ENCODE peak calls at places on chromosomes 1 and 21, in nine cellular contexts. J is stomach, T is adrenal gland, N is tibial nerve, X is breast epithelium, A is fibroblast of lung, U is AG04450, R is neuronal stem cell, M is heart right ventricle. C is an unnamed sample.

GRCh38 chr1:2546515-2547209 is 9.5 kb upstream of the TNFRSF14 start:
- DNase-seq in J (peak), T (peak), N (peak), X (peak), A (peak), U (no peak), R (peak), M (peak), C (peak)

GRCh38 chr1:161086457-161086856 is 2.9 kb downstream of the NECTIN4 start:
- DNase-seq in J (no peak), T (no peak), N (no peak), X (no peak), A (no peak), U (no peak), R (no peak), M (no peak), C (no peak)

GRCh38 chr1:32992489-32993214 is 28.0 kb upstream of the RNF19B start:
- DNase-seq in J (peak), T (peak), N (peak), X (peak), A (peak), U (no peak), R (no peak), M (peak), C (peak)

GRCh38 chr1:193118194-193118593 is 3.6 kb upstream of the CDC73 start:
- DNase-seq in J (no peak), T (no peak), N (no peak), X (no peak), A (no peak), U (no peak), R (no peak), M (no peak), C (no peak)

GRCh38 chr1:54407201-54407956 is 1.2 kb upstream of the SSBP3 start:
- DNase-seq in J (peak), T (peak), N (peak), X (peak), A (peak), U (peak), R (peak), M (peak), C (peak)

GRCh38 chr1:36343651-36344394 is 20.4 kb upstream of the EVA1B start:
- DNase-seq in J (no peak), T (no peak), N (no peak), X (no peak), A (no peak), U (no peak), R (no peak), M (no peak), C (no peak)

GRCh38 chr1:161987303-161987702 is 36.4 kb downstream of the OLFML2B start:
- DNase-seq in J (no peak), T (no peak), N (no peak), X (no peak), A (peak), U (no peak), R (no peak), M (no peak), C (no peak)

GRCh38 chr1:3480369-3480719 is 25.9 kb downstream of the ARHGEF16 start:
- DNase-seq in J (no peak), T (no peak), N (no peak), X (no peak), A (no peak), U (no peak), R (no peak), M (no peak), C (no peak)

GRCh38 chr21:31929548-31929947 is 56.7 kb downstream of the HUNK start:
- DNase-seq in J (no peak), T (no peak), N (no peak), X (no peak), A (no peak), U (no peak), R (peak), M (no peak), C (no peak)

GRCh38 chr21:33844104-33844889 is 71.3 kb downstream of the ATP5PO start:
- DNase-seq in J (no peak), T (peak), N (no peak), X (no peak), A (peak), U (no peak), R (peak), M (peak), C (peak)

GRCh38 chr1:54332781-54333585 is 73.2 kb downstream of the SSBP3 start:
- DNase-seq in J (no peak), T (peak), N (peak), X (peak), A (no peak), U (no peak), R (no peak), M (peak), C (no peak)

GRCh38 chr1:72284084-72284397 is 1.7 kb upstream of the NEGR1 start:
- DNase-seq in J (no peak), T (no peak), N (no peak), X (no peak), A (no peak), U (no peak), R (no peak), M (no peak), C (no peak)

GRCh38 chr1:9436258-9436657 is 103.0 kb upstream of the SLC25A33 start:
- DNase-seq in J (no peak), T (no peak), N (no peak), X (no peak), A (no peak), U (no peak), R (no peak), M (no peak), C (no peak)

GRCh38 chr1:7221823-7222462 is 436.7 kb downstream of the CAMTA1 start:
- DNase-seq in J (no peak), T (no peak), N (no peak), X (no peak), A (peak), U (no peak), R (no peak), M (no peak), C (no peak)

GRCh38 chr1:65083263-65083896 is 64.6 kb upstream of the AK4 start:
- DNase-seq in J (no peak), T (no peak), N (no peak), X (no peak), A (no peak), U (no peak), R (no peak), M (no peak), C (no peak)

GRCh38 chr1:92843046-92843423 is 11.2 kb downstream of the RPL5 start:
- DNase-seq in J (no peak), T (no peak), N (no peak), X (no peak), A (no peak), U (no peak), R (no peak), M (no peak), C (no peak)

GRCh38 chr1:96520542-96520941 is 201.0 kb upstream of the PTBP2 start:
- DNase-seq in J (no peak), T (peak), N (peak), X (no peak), A (peak), U (no peak), R (peak), M (no peak), C (no peak)

GRCh38 chr1:66779475-66780078 is 21.5 kb downstream of the INSL5 start:
- DNase-seq in J (no peak), T (no peak), N (no peak), X (no peak), A (no peak), U (no peak), R (no peak), M (no peak), C (no peak)

GRCh38 chr1:206794294-206794908 is 22.1 kb upstream of the IL10 start:
- DNase-seq in J (no peak), T (no peak), N (no peak), X (no peak), A (no peak), U (no peak), R (no peak), M (no peak), C (no peak)

GRCh38 chr1:207032528-207033017 is at the start of gene C1orf116:
- DNase-seq in J (peak), T (no peak), N (no peak), X (peak), A (no peak), U (no peak), R (no peak), M (no peak), C (no peak)

GRCh38 chr1:94805912-94806311 is 14.2 kb upstream of the SLC44A3 start:
- DNase-seq in J (peak), T (peak), N (peak), X (peak), A (peak), U (no peak), R (peak), M (peak), C (no peak)

GRCh38 chr1:109722920-109723319 is 10.9 kb downstream of the GSTM5 start:
- DNase-seq in J (no peak), T (no peak), N (no peak), X (no peak), A (no peak), U (no peak), R (no peak), M (no peak), C (no peak)

GRCh38 chr1:87410771-87411170 is 82.1 kb downstream of the LMO4 start:
- DNase-seq in J (peak), T (no peak), N (no peak), X (no peak), A (no peak), U (no peak), R (no peak), M (no peak), C (no peak)

GRCh38 chr21:42532466-42533181 is 19.0 kb downstream of the SLC37A1 start:
- DNase-seq in J (peak), T (peak), N (peak), X (no peak), A (no peak), U (no peak), R (no peak), M (peak), C (peak)

GRCh38 chr1:156096640-156097391 is 14.6 kb upstream of the MEX3A start:
- DNase-seq in J (peak), T (peak), N (peak), X (peak), A (peak), U (peak), R (no peak), M (peak), C (peak)

GRCh38 chr1:125087691-125088090 is 3902.9 kb downstream of the SRGAP2C start:
- DNase-seq in J (no peak), T (no peak), N (no peak), X (no peak), A (no peak), U (no peak), R (no peak), M (no peak), C (no peak)

GRCh38 chr1:104120488-104120887 is 370.8 kb downstream of the AMY1C start:
- DNase-seq in J (no peak), T (no peak), N (no peak), X (no peak), A (no peak), U (no peak), R (no peak), M (no peak), C (no peak)

GRCh38 chr1:104125935-104126334 is 376.2 kb downstream of the AMY1C start:
- DNase-seq in J (no peak), T (no peak), N (no peak), X (no peak), A (no peak), U (no peak), R (no peak), M (no peak), C (no peak)

GRCh38 chr1:104125226-104125625 is 375.5 kb downstream of the AMY1C start:
- DNase-seq in J (no peak), T (no peak), N (no peak), X (no peak), A (peak), U (no peak), R (no peak), M (no peak), C (no peak)
- H3K27ac ChIP-seq in J (no peak), T (no peak), N (no peak), X (no peak), A (no peak), U (no peak), R (no peak), M (no peak), C (no peak)

DNA sequence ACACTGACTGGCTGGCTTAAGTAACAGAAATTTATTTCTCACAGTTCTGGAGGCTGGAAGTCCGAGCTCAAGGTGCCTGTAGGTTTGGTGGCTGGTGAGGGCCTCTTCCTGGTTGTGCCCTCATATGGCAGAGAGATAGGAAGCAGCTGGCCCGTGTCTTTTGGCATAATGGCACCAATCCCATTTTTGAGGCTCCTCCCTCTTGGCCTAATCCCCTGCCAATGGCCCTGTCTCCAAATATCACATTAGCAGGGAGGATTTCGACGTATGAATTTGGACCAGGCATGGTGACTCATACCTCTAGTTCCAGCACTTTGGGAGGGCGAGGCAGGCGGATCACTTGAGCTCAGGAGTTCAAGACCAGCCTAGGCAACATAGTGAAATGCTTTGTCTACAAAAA is 37.4 kb downstream of the AGPAT3 start:
- DNase-seq in J (no peak), T (peak), N (no peak), X (no peak), A (no peak), U (no peak), R (no peak), M (peak), C (no peak)
- H3K27ac ChIP-seq in J (peak), T (peak), N (no peak), X (no peak), A (no peak), U (no peak), R (no peak), M (peak), C (no peak)

GRCh38 chr1:229436178-229436577 is 2.3 kb upstream of the ACTA1 start:
- DNase-seq in J (no peak), T (no peak), N (no peak), X (no peak), A (no peak), U (no peak), R (no peak), M (no peak), C (no peak)
- H3K27ac ChIP-seq in J (no peak), T (no peak), N (no peak), X (no peak), A (no peak), U (no peak), R (no peak), M (peak), C (no peak)

DNA sequence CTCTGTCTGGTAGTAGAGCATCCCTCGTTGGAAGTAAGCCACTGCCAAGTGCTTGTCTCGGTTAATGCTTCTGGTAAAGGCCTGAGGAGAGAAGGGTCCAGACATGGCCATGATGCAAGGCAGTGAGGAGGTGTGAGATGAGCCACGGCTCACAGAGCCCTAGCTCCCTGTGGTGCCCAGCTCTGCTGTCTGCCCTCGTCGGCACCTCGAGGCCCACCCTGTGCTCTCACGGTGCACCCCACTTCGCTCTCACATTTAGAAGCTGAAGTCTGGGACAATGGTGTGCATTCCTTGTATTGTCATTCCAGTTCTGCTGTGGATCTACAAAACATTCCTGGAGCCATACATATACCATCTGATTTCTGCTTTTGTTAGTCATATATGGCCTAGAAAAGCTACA is 3.4 kb downstream of the NCF2 start:
- DNase-seq in J (no peak), T (no peak), N (no peak), X (no peak), A (no peak), U (no peak), R (no peak), M (no peak), C (peak)
- H3K27ac ChIP-seq in J (no peak), T (no peak), N (no peak), X (no peak), A (no peak), U (no peak), R (no peak), M (no peak), C (no peak)